ENCODE peak calls at places on chromosomes 11 and 22, in four cellular contexts. V, J, A and C are unnamed samples.

GRCh38 chr11:10386361-10386760 is 68.7 kb upstream of the AMPD3 start:
- DNase-seq in V (no peak), J (no peak), A (no peak), C (no peak)

GRCh38 chr11:128678017-128678416 is 15.9 kb upstream of the FLI1 start:
- DNase-seq in V (no peak), J (no peak), A (no peak), C (no peak)

GRCh38 chr11:45704635-45705034 is 39.2 kb upstream of the CHST1 start:
- DNase-seq in V (no peak), J (no peak), A (no peak), C (no peak)

GRCh38 chr11:77202941-77203900 is 75.2 kb downstream of the MYO7A start:
- DNase-seq in V (no peak), J (no peak), A (no peak), C (no peak)

GRCh38 chr11:125257185-125257584 is 92.6 kb downstream of the PKNOX2 start:
- DNase-seq in V (no peak), J (no peak), A (no peak), C (no peak)

GRCh38 chr11:1555713-1556153 is 16.3 kb downstream of the DUSP8 start:
- DNase-seq in V (no peak), J (no peak), A (no peak), C (peak)

GRCh38 chr11:113193894-113194293 is 120.5 kb upstream of the TTC12 start:
- DNase-seq in V (no peak), J (peak), A (peak), C (no peak)

GRCh38 chr22:36332623-36333331 is 55.0 kb downstream of the MYH9 start:
- DNase-seq in V (no peak), J (no peak), A (no peak), C (no peak)

GRCh38 chr11:127919206-127920000 is 668.0 kb downstream of the ETS1 start:
- DNase-seq in V (no peak), J (no peak), A (no peak), C (no peak)

GRCh38 chr11:62055970-62056369 is 67.8 kb upstream of the INCENP start:
- DNase-seq in V (no peak), J (no peak), A (no peak), C (no peak)

GRCh38 chr11:73912045-73912444 is 35.2 kb downstream of the PAAF1 start:
- DNase-seq in V (no peak), J (no peak), A (no peak), C (no peak)

GRCh38 chr11:61747389-61748285 is 4.8 kb upstream of the MYRF start:
- DNase-seq in V (no peak), J (peak), A (peak), C (peak)

GRCh38 chr22:19693981-19694670 is 20.2 kb upstream of the SEPTIN5 start:
- DNase-seq in V (no peak), J (no peak), A (no peak), C (no peak)

GRCh38 chr22:35446365-35446764 is 46.4 kb downstream of the MCM5 start:
- DNase-seq in V (no peak), J (no peak), A (no peak), C (no peak)

GRCh38 chr11:113873241-113873626 is 2.1 kb downstream of the USP28 start:
- DNase-seq in V (no peak), J (peak), A (peak), C (no peak)

GRCh38 chr11:12418019-12418611 is 40.7 kb downstream of the PARVA start:
- DNase-seq in V (no peak), J (no peak), A (no peak), C (no peak)

GRCh38 chr11:115201121-115201792 is 303.0 kb downstream of the CADM1 start:
- DNase-seq in V (no peak), J (no peak), A (no peak), C (no peak)

GRCh38 chr22:32677876-32678275 is 123.6 kb upstream of the TIMP3 start:
- DNase-seq in V (no peak), J (no peak), A (no peak), C (no peak)

GRCh38 chr11:2295971-2296912 is 5.5 kb downstream of the C11orf21 start:
- DNase-seq in V (no peak), J (no peak), A (no peak), C (no peak)

GRCh38 chr11:37087650-37088572 is 489.9 kb upstream of the RAG2 start:
- DNase-seq in V (no peak), J (no peak), A (no peak), C (no peak)

GRCh38 chr11:991711-992307 is 44.7 kb downstream of the MUC6 start:
- DNase-seq in V (no peak), J (no peak), A (no peak), C (peak)

GRCh38 chr11:46387456-46387855 is 4.1 kb downstream of the CHRM4 start:
- DNase-seq in V (no peak), J (no peak), A (no peak), C (no peak)

GRCh38 chr22:35923026-35923425 is 105.6 kb downstream of the RBFOX2 start:
- DNase-seq in V (no peak), J (no peak), A (no peak), C (no peak)

GRCh38 chr11:91717169-91717568 is 507.4 kb upstream of the FAT3 start:
- DNase-seq in V (no peak), J (no peak), A (no peak), C (no peak)

GRCh38 chr11:29200776-29201574 is 815.9 kb downstream of the KCNA4 start:
- DNase-seq in V (no peak), J (no peak), A (no peak), C (no peak)

GRCh38 chr11:2748814-2749554 is 49.2 kb upstream of the KCNQ1OT1 start:
- DNase-seq in V (no peak), J (no peak), A (peak), C (peak)

GRCh38 chr11:84564180-84564866 is 1062.8 kb downstream of the DLG2 start:
- DNase-seq in V (no peak), J (no peak), A (no peak), C (peak)

GRCh38 chr11:3823303-3823702 is 14.9 kb downstream of the PGAP2 start:
- DNase-seq in V (no peak), J (no peak), A (no peak), C (no peak)

GRCh38 chr11:108851781-108852180 is 186.9 kb downstream of the DDX10 start:
- DNase-seq in V (no peak), J (no peak), A (no peak), C (no peak)

GRCh38 chr11:100980156-100980555 is 149.5 kb downstream of the PGR start:
- DNase-seq in V (no peak), J (no peak), A (no peak), C (no peak)

GRCh38 chr22:20431520-20432237 is 5.9 kb downstream of the SCARF2 start:
- DNase-seq in V (no peak), J (no peak), A (no peak), C (no peak)

GRCh38 chr11:17496406-17496805 is 19.8 kb upstream of the ABCC8 start:
- DNase-seq in V (no peak), J (no peak), A (no peak), C (no peak)

GRCh38 chr22:44402196-44403111 is 89.7 kb upstream of the SHISAL1 start:
- DNase-seq in V (no peak), J (no peak), A (peak), C (no peak)

GRCh38 chr22:33835196-33835788 is 85.0 kb downstream of the LARGE1 start:
- DNase-seq in V (peak), J (no peak), A (no peak), C (no peak)

GRCh38 chr11:128236506-128237498 is 350.6 kb downstream of the ETS1 start:
- DNase-seq in V (no peak), J (no peak), A (no peak), C (no peak)